ENCODE peak calls at places on chromosomes 4 and X, in seven cellular contexts. H, K, E, W, U, T and A are unnamed samples. For H3K4me1, the result is how much of the 10 kb centered on the place peaks cover.

GRCh38 chr4:15005474-15006115 is 3.3 kb downstream of the CPEB2 start:
- DNase-seq in H (no peak), K (no peak), E (peak), W (no peak), U (no peak), T (no peak), A (no peak)

GRCh38 chr4:38169524-38169923 is 209.3 kb downstream of the PTTG2 start:
- DNase-seq in H (no peak), K (no peak), E (no peak), W (no peak), U (no peak), T (no peak), A (no peak)

GRCh38 chr4:37685211-37685725 is 908 bp downstream of the RELL1 start:
- DNase-seq in H (peak), K (no peak), E (peak), W (no peak), U (no peak), T (peak), A (no peak)

GRCh38 chr4:152591361-152591760 is 55.5 kb upstream of the FBXW7 start:
- DNase-seq in H (peak), K (peak), E (peak), W (no peak), U (peak), T (peak), A (no peak)

GRCh38 chr4:128379860-128380259 is 92.2 kb upstream of the PGRMC2 start:
- DNase-seq in H (no peak), K (peak), E (peak), W (peak), U (peak), T (no peak), A (no peak)

GRCh38 chrX:40197071-40197470 is 99.3 kb upstream of the BCOR start:
- DNase-seq in H (no peak), K (no peak), E (no peak), W (no peak), U (no peak), T (no peak), A (no peak)

GRCh38 chr4:171378323-171378722 is 434.9 kb upstream of the GALNTL6 start:
- DNase-seq in H (no peak), K (no peak), E (no peak), W (no peak), U (no peak), T (peak), A (no peak)

GRCh38 chr4:85787133-85787532 is 312.2 kb downstream of the ARHGAP24 start:
- DNase-seq in H (no peak), K (no peak), E (peak), W (peak), U (no peak), T (peak), A (no peak)

GRCh38 chrX:106927023-106927422 is 6.8 kb downstream of the CLDN2 start:
- DNase-seq in H (no peak), K (no peak), E (no peak), W (no peak), U (no peak), T (no peak), A (no peak)

GRCh38 chrX:11908371-11908770 is 150.3 kb downstream of the MSL3 start:
- DNase-seq in H (peak), K (peak), E (peak), W (peak), U (no peak), T (peak), A (no peak)

GRCh38 chr4:58749206-58749605 is 1639.0 kb upstream of the IGFBP7 start:
- DNase-seq in H (no peak), K (no peak), E (no peak), W (no peak), U (no peak), T (no peak), A (no peak)

GRCh38 chr4:98778206-98778605 is 119.8 kb upstream of the TSPAN5 start:
- DNase-seq in H (no peak), K (no peak), E (peak), W (peak), U (no peak), T (peak), A (no peak)

GRCh38 chr4:141541851-141542250 is 94.5 kb upstream of the IL15 start:
- DNase-seq in H (no peak), K (no peak), E (no peak), W (no peak), U (no peak), T (peak), A (no peak)

GRCh38 chr4:84511703-84512102 is 12.6 kb upstream of the NKX6-1 start:
- DNase-seq in H (no peak), K (no peak), E (no peak), W (no peak), U (no peak), T (no peak), A (no peak)

GRCh38 chr4:40241936-40242590 is 45.2 kb downstream of the RHOH start:
- DNase-seq in H (peak), K (no peak), E (no peak), W (no peak), U (no peak), T (peak), A (no peak)

GRCh38 chr4:38177035-38177791 is 217.0 kb downstream of the PTTG2 start:
- DNase-seq in H (peak), K (no peak), E (peak), W (no peak), U (no peak), T (peak), A (peak)

GRCh38 chr4:128574706-128575105 is 234.8 kb upstream of the JADE1 start:
- DNase-seq in H (peak), K (peak), E (peak), W (peak), U (peak), T (peak), A (peak)

DNA sequence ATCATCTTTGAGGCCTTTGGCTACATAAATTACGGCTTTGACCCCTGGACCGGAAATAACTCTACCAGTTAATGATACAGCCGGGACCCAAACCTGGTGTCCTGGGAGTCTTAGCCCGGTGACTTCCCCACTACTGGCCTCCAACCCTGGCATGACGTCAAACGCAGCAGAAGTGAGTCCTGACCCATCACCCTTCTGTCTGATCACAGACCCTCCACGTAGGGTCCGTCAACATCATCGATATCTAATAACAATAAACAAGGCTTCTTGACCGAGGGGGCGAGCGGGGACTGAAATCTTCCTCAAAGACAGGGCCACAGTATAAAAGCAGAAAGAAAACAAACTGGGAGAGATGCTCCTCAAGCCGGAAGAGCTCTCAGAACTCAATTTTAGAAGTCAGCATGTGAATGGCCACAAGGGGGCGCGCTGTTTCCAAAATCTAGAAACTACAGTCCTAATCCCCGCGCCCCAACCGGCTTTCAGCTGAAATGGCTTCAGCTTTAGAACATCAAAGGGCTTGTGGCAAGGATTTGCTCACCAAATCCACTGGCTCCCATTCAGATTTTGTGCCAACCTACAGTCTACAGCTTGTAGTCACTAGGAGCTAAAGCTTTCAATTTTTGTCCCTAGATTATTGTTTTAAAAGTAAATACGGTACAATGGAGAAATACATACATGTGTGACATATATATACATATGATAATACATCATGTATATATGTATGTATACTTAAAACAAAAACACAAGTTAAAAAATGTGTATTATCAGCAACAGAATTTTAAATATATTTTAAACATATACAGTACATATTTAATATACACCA is 46.4 kb upstream of the ENPP6 start:
- DNase-seq in H (peak), K (peak), E (peak), W (peak), U (peak), T (peak), A (peak)
- H3K4me1 ChIP-seq in H (under half), K (under half), E (under half), W (under half), U (under half), T (under half), A (under half)

GRCh38 chr4:76697129-76697803 is 200.7 kb downstream of the SOWAHB start:
- DNase-seq in H (no peak), K (no peak), E (no peak), W (no peak), U (no peak), T (no peak), A (no peak)
- H3K27ac ChIP-seq in H (no peak), K (no peak), E (no peak), W (peak), U (no peak), T (no peak), A (no peak)

GRCh38 chr4:8168832-8169598 is 10.4 kb upstream of the ABLIM2 start:
- DNase-seq in H (no peak), K (no peak), E (no peak), W (no peak), U (no peak), T (no peak), A (no peak)

GRCh38 chr4:8167291-8167690 is 8.7 kb upstream of the ABLIM2 start:
- DNase-seq in H (no peak), K (no peak), E (no peak), W (no peak), U (no peak), T (no peak), A (no peak)

GRCh38 chr4:8169763-8170162 is 11.2 kb upstream of the ABLIM2 start:
- DNase-seq in H (no peak), K (no peak), E (no peak), W (no peak), U (no peak), T (no peak), A (no peak)

GRCh38 chr4:8167815-8168214 is 9.2 kb upstream of the ABLIM2 start:
- DNase-seq in H (no peak), K (no peak), E (no peak), W (no peak), U (no peak), T (no peak), A (peak)

DNA sequence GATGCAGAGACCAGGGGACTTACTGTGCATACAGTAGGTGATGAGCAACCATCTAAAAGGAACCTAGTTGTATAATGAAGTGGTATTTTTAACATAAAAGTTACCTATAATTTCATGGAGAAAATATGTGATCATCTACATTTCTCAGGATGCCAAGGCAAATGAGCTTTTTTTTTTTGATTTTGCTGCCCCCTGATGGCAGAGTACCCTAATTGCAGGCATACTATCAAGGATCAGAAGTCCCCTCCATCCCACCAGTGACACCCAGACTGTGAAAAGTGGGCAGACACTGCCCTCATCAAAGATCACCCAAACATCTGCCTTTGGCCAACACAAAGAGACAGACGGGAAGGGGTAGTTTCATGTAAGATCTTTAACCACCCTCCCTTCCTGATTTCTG is 9.6 kb upstream of the ABLIM2 start:
- DNase-seq in H (no peak), K (no peak), E (no peak), W (no peak), U (no peak), T (no peak), A (no peak)
- H3K4me1 ChIP-seq in H (under half), K (under half), E (under half), W (under half), U (under half), T (under half), A (under half)

GRCh38 chrX:118566359-118566758 is 70.7 kb downstream of the DOCK11 start:
- DNase-seq in H (no peak), K (no peak), E (no peak), W (no peak), U (no peak), T (peak), A (no peak)

GRCh38 chrX:118569676-118570075 is 74.1 kb downstream of the DOCK11 start:
- DNase-seq in H (no peak), K (no peak), E (no peak), W (no peak), U (no peak), T (peak), A (no peak)

GRCh38 chrX:118562574-118563164 is 67.1 kb downstream of the DOCK11 start:
- DNase-seq in H (no peak), K (no peak), E (no peak), W (no peak), U (no peak), T (no peak), A (no peak)

GRCh38 chrX:118564498-118564897 is 68.9 kb downstream of the DOCK11 start:
- DNase-seq in H (no peak), K (no peak), E (no peak), W (no peak), U (no peak), T (no peak), A (no peak)

GRCh38 chrX:118565853-118566252 is 70.2 kb downstream of the DOCK11 start:
- DNase-seq in H (no peak), K (no peak), E (no peak), W (no peak), U (no peak), T (no peak), A (no peak)
- H3K27ac ChIP-seq in H (peak), K (no peak), E (no peak), W (no peak), U (no peak), T (no peak), A (no peak)

DNA sequence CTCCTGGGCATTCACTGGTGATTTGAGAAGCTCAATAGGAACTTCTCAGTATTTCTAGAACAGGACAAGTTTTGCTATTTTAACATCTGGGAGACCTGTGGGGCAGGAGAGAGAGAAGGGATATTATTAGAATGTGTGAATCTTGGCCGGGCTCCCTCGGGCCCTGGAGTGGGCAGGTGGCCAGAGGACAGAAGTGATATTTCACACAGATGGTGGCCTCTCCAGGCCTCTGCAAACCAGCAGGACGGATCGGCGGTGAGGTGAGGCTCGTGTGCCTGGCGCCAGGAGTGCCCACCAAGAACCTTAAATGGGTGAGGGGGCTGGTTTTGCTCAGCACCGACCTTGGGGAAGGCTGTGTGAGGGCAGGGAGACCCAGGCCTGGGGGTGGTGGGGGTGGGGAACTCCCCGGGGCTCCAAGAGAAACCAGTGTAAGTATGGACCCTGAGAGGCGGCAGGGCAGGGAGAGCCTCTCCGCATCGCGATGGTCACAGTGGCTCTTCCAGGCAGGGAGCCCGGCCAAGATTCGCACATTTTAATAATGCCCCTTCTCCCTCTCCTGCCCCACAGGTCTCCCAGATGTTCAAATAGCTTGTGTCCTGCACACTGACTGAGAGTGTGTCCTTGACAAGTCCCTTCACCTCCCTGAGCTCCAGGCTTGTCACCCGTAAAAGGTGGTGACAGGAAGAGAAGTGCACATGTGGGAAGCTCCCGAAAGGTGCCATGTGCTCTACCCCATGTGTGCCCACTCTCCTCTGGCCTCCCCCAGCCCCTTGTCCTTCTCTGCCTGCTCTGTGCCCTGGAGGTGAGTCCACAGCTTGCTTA is 64.9 kb downstream of the SORCS2 start:
- DNase-seq in H (no peak), K (peak), E (no peak), W (no peak), U (peak), T (peak), A (peak)
- H3K4me1 ChIP-seq in H (under half), K (under half), E (under half), W (under half), U (under half), T (under half), A (under half)

GRCh38 chrX:41333994-41334865 is at the start of gene DDX3X:
- DNase-seq in H (peak), K (peak), E (peak), W (peak), U (peak), T (peak), A (peak)

GRCh38 chrX:41337140-41337539 is 3.2 kb downstream of the DDX3X start:
- DNase-seq in H (no peak), K (no peak), E (no peak), W (peak), U (no peak), T (no peak), A (no peak)

GRCh38 chrX:41336447-41336846 is 2.5 kb downstream of the DDX3X start:
- DNase-seq in H (no peak), K (no peak), E (no peak), W (no peak), U (no peak), T (no peak), A (no peak)

GRCh38 chrX:41334866-41335589 is 1.1 kb downstream of the DDX3X start:
- DNase-seq in H (peak), K (no peak), E (peak), W (peak), U (peak), T (no peak), A (peak)

GRCh38 chrX:41335590-41336331 is 1.8 kb downstream of the DDX3X start:
- DNase-seq in H (no peak), K (no peak), E (no peak), W (no peak), U (no peak), T (peak), A (no peak)
- H3K27ac ChIP-seq in H (peak), K (peak), E (peak), W (peak), U (peak), T (peak), A (peak)

DNA sequence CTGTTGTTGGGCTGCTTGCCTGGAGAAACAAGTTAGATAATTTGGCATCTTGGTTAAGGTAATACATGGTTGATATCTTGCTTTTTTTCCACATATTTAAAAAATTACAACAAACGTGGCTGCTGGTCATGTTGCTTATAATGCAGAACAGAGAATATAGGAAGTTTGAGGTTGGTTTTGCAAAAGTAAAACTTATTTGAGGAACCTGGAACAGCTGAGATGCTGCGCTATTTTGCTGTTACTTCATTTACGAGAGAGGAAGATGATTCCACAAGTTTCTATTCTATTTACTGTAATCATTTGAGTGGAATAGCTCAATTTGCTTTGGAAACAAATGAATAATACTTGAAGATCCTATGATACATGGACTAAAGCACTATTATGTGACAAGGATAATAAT is 118.9 kb downstream of the TMA16 start:
- DNase-seq in H (no peak), K (no peak), E (no peak), W (no peak), U (no peak), T (no peak), A (no peak)
- H3K4me1 ChIP-seq in H (under half), K (under half), E (under half), W (under half), U (under half), T (under half), A (under half)

DNA sequence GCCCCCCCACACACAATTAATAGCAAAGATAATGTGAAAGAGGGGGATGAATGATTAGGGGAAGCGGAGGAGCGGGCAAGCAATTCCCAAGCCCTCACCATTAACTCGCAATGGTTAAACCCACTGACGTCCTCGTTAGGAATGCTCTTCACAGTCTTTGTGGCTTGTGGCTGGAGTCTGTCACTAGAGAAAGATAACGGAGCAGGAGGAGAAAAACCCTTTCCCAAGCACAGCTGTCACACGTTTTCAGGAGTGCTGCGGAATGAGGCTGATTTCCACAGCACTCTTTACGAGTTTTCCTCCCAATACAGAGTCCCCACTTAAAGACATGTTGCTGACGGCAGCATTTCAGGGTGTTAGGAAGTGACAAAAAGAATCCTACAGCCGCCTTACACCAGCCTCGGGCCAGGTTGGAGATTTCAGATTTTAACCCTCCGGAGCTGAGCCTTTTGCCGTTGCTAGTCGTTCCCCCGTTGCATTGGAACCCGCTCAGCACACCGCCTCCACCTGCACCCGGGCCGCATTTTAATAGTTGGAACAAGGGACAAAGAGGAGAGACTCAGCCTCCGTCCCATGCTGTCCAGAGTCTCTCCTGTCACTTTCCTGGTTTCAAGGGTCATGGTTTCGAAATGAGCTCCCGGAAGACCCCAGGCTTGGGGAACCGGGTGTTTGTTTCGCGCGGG is 92.2 kb downstream of the GEMIN8 start:
- DNase-seq in H (no peak), K (peak), E (no peak), W (no peak), U (no peak), T (peak), A (no peak)
- H3K27ac ChIP-seq in H (no peak), K (peak), E (no peak), W (no peak), U (no peak), T (no peak), A (no peak)

GRCh38 chrX:130097507-130098201 is 12.6 kb downstream of the ELF4 start:
- DNase-seq in H (peak), K (no peak), E (peak), W (no peak), U (no peak), T (no peak), A (no peak)
- H3K4me1 ChIP-seq in H (half or more), K (under half), E (under half), W (under half), U (under half), T (under half), A (under half)